ENCODE peak calls at places on chromosomes 13 and 19, in seven cellular contexts. J, P, Y, N, M, B and W are unnamed samples. For H3K4me1, the result is how much of the 10 kb centered on the place peaks cover.

GRCh38 chr13:105804561-105805190 is 730.8 kb downstream of the EFNB2 start:
- DNase-seq in J (no peak), P (no peak), Y (no peak), N (no peak), M (no peak), B (no peak), W (no peak)

GRCh38 chr19:18612051-18612771 is 459 bp upstream of the TMEM59L start:
- DNase-seq in J (no peak), P (peak), Y (peak), N (no peak), M (no peak), B (no peak), W (no peak)

GRCh38 chr13:85313761-85314503 is 485.3 kb downstream of the SLITRK6 start:
- DNase-seq in J (no peak), P (no peak), Y (no peak), N (no peak), M (no peak), B (peak), W (peak)

GRCh38 chr19:39411006-39411831 is 1.2 kb upstream of the PLEKHG2 start:
- DNase-seq in J (peak), P (no peak), Y (no peak), N (no peak), M (peak), B (no peak), W (no peak)

GRCh38 chr19:29576761-29577661 is 29.1 kb upstream of the POP4 start:
- DNase-seq in J (no peak), P (no peak), Y (no peak), N (no peak), M (no peak), B (no peak), W (no peak)

GRCh38 chr13:30618938-30619289 is 1.2 kb downstream of the USPL1 start:
- DNase-seq in J (no peak), P (no peak), Y (no peak), N (no peak), M (no peak), B (no peak), W (no peak)

GRCh38 chr19:1766800-1767352 is 13.6 kb downstream of the ONECUT3 start:
- DNase-seq in J (no peak), P (no peak), Y (no peak), N (no peak), M (no peak), B (no peak), W (no peak)

GRCh38 chr13:84606616-84607015 is 724.3 kb upstream of the SLITRK1 start:
- DNase-seq in J (no peak), P (no peak), Y (no peak), N (no peak), M (no peak), B (no peak), W (no peak)

GRCh38 chr19:28454083-28454482 is 758.9 kb downstream of the UQCRFS1 start:
- DNase-seq in J (no peak), P (no peak), Y (no peak), N (no peak), M (no peak), B (no peak), W (no peak)

GRCh38 chr13:106369858-106370257 is 165.6 kb downstream of the EFNB2 start:
- DNase-seq in J (no peak), P (peak), Y (no peak), N (no peak), M (no peak), B (no peak), W (no peak)

GRCh38 chr13:58960909-58961308 is 1202.8 kb downstream of the DIAPH3 start:
- DNase-seq in J (no peak), P (peak), Y (peak), N (no peak), M (no peak), B (no peak), W (no peak)

GRCh38 chr13:30362869-30363268 is 55.5 kb upstream of the KATNAL1 start:
- DNase-seq in J (no peak), P (no peak), Y (no peak), N (no peak), M (no peak), B (no peak), W (no peak)

GRCh38 chr13:43389573-43389972 is 366.2 kb downstream of the DNAJC15 start:
- DNase-seq in J (no peak), P (no peak), Y (no peak), N (no peak), M (no peak), B (no peak), W (no peak)

GRCh38 chr19:18745931-18746330 is 45.2 kb downstream of the COMP start:
- DNase-seq in J (no peak), P (no peak), Y (no peak), N (no peak), M (no peak), B (no peak), W (no peak)

GRCh38 chr13:30819136-30819875 is 84.0 kb downstream of the ALOX5AP start:
- DNase-seq in J (no peak), P (no peak), Y (no peak), N (no peak), M (peak), B (no peak), W (no peak)

GRCh38 chr19:41351339-41352245 is 2.1 kb downstream of the TGFB1 start:
- DNase-seq in J (peak), P (peak), Y (peak), N (peak), M (peak), B (no peak), W (peak)

GRCh38 chr19:18109363-18109730 is 11.8 kb downstream of the MAST3 start:
- DNase-seq in J (peak), P (no peak), Y (no peak), N (no peak), M (no peak), B (no peak), W (no peak)

GRCh38 chr19:48308695-48309586 is 16.4 kb upstream of the EMP3 start:
- DNase-seq in J (no peak), P (peak), Y (peak), N (no peak), M (no peak), B (no peak), W (peak)

GRCh38 chr19:38682872-38683392 is 35.5 kb downstream of the ACTN4 start:
- DNase-seq in J (no peak), P (no peak), Y (no peak), N (no peak), M (no peak), B (no peak), W (no peak)

GRCh38 chr13:33867472-33867871 is 49.5 kb downstream of the RFC3 start:
- DNase-seq in J (no peak), P (no peak), Y (no peak), N (no peak), M (no peak), B (no peak), W (no peak)

GRCh38 chr19:56341948-56342347 is 27.3 kb upstream of the ZSCAN5A start:
- DNase-seq in J (no peak), P (peak), Y (peak), N (no peak), M (no peak), B (no peak), W (no peak)

GRCh38 chr19:41350735-41351338 is 2.9 kb downstream of the TGFB1 start:
- DNase-seq in J (no peak), P (no peak), Y (peak), N (no peak), M (no peak), B (no peak), W (no peak)

GRCh38 chr13:47175172-47175806 is 278.4 kb upstream of the HTR2A start:
- DNase-seq in J (no peak), P (no peak), Y (no peak), N (no peak), M (no peak), B (no peak), W (no peak)

GRCh38 chr13:110874508-110874960 is 40.3 kb downstream of the ANKRD10 start:
- DNase-seq in J (peak), P (peak), Y (peak), N (peak), M (peak), B (no peak), W (peak)

GRCh38 chr19:18895828-18896341 is at the start of gene CERS1:
- DNase-seq in J (no peak), P (peak), Y (peak), N (no peak), M (no peak), B (no peak), W (peak)

GRCh38 chr19:7421941-7422744 is 66.7 kb downstream of the PEX11G start:
- DNase-seq in J (no peak), P (no peak), Y (no peak), N (no peak), M (no peak), B (no peak), W (no peak)

GRCh38 chr19:2982556-2982955 is 5.2 kb downstream of the TLE6 start:
- DNase-seq in J (no peak), P (no peak), Y (no peak), N (no peak), M (no peak), B (no peak), W (no peak)

GRCh38 chr19:41928221-41928683 is at the start of gene ERFL:
- DNase-seq in J (peak), P (peak), Y (peak), N (no peak), M (no peak), B (no peak), W (no peak)

GRCh38 chr13:48579167-48579918 is 46.5 kb upstream of the RCBTB2 start:
- DNase-seq in J (peak), P (no peak), Y (no peak), N (no peak), M (no peak), B (no peak), W (no peak)
- H3K4me1 ChIP-seq in J (under half), P (under half), Y (under half), N (half or more), M (under half), B (under half), W (under half)

GRCh38 chr13:23323946-23324709 is 109.4 kb downstream of the SACS start:
- DNase-seq in J (no peak), P (peak), Y (peak), N (no peak), M (no peak), B (no peak), W (no peak)
- TF ChIP-seq CTCF in J (no peak), P (no peak), Y (no peak), N (no peak), M (no peak), B (no peak), W (no peak)

DNA sequence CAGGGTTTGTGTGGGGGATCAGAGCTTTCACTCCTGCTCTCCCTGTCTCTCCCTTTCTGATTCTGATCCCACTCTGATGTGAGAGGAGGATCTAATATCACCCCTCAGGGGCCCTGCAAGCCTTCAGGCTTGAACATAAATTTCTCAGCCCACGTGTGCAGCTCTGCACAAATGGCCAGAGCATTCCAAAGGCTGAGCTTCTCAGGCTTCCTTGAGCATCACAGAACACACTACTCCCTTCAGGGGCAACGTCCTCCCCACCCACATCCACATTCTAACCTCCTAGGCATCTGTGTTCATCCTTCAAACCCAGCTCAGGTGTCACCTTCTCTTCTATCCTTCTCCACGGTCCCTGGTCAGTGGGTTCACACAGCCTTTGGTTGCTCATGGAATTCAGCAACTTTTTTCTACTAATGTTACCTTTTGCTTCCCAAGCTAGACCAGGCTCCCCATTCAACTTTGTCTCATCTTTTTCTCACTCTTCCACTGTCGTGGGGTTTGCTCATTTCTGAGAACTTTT is 24.4 kb upstream of the DOCK9 start:
- DNase-seq in J (no peak), P (no peak), Y (no peak), N (no peak), M (no peak), B (no peak), W (no peak)
- H3K4me1 ChIP-seq in J (under half), P (under half), Y (under half), N (under half), M (under half), B (under half), W (under half)

GRCh38 chr13:73722120-73722519 is 412.1 kb downstream of the KLF12 start:
- DNase-seq in J (no peak), P (no peak), Y (peak), N (no peak), M (no peak), B (no peak), W (no peak)
- TF ChIP-seq CTCF in J (no peak), P (peak), Y (peak), N (peak), M (no peak), B (peak), W (peak)

GRCh38 chr19:16591803-16592556 is 19.8 kb upstream of the SLC35E1 start:
- DNase-seq in J (no peak), P (no peak), Y (peak), N (no peak), M (no peak), B (no peak), W (no peak)
- H3K4me1 ChIP-seq in J (under half), P (under half), Y (under half), N (half or more), M (under half), B (under half), W (under half)

GRCh38 chr13:46071590-46072249 is 19.2 kb upstream of the ZC3H13 start:
- DNase-seq in J (no peak), P (no peak), Y (peak), N (no peak), M (no peak), B (no peak), W (no peak)
- TF ChIP-seq CTCF in J (no peak), P (peak), Y (peak), N (no peak), M (no peak), B (no peak), W (peak)

GRCh38 chr13:21013682-21014038 is 47.7 kb downstream of the LATS2 start:
- DNase-seq in J (no peak), P (no peak), Y (no peak), N (no peak), M (no peak), B (no peak), W (no peak)

GRCh38 chr13:21012841-21013681 is 48.3 kb downstream of the LATS2 start:
- DNase-seq in J (no peak), P (no peak), Y (no peak), N (no peak), M (no peak), B (no peak), W (no peak)

GRCh38 chr13:21012211-21012610 is 49.2 kb downstream of the LATS2 start:
- DNase-seq in J (no peak), P (no peak), Y (no peak), N (no peak), M (no peak), B (no peak), W (no peak)

GRCh38 chr13:21010621-21011020 is 50.8 kb downstream of the LATS2 start:
- DNase-seq in J (no peak), P (no peak), Y (peak), N (no peak), M (no peak), B (no peak), W (no peak)

GRCh38 chr13:21011378-21011777 is 50.0 kb downstream of the LATS2 start:
- DNase-seq in J (no peak), P (no peak), Y (no peak), N (no peak), M (no peak), B (no peak), W (no peak)
- H3K4me1 ChIP-seq in J (under half), P (under half), Y (under half), N (half or more), M (under half), B (under half), W (under half)

GRCh38 chr13:113500530-113501265 is 10.2 kb upstream of the DCUN1D2 start:
- DNase-seq in J (no peak), P (no peak), Y (no peak), N (peak), M (no peak), B (no peak), W (no peak)
- TF ChIP-seq CTCF in J (no peak), P (no peak), Y (no peak), N (no peak), M (no peak), B (no peak), W (no peak)

DNA sequence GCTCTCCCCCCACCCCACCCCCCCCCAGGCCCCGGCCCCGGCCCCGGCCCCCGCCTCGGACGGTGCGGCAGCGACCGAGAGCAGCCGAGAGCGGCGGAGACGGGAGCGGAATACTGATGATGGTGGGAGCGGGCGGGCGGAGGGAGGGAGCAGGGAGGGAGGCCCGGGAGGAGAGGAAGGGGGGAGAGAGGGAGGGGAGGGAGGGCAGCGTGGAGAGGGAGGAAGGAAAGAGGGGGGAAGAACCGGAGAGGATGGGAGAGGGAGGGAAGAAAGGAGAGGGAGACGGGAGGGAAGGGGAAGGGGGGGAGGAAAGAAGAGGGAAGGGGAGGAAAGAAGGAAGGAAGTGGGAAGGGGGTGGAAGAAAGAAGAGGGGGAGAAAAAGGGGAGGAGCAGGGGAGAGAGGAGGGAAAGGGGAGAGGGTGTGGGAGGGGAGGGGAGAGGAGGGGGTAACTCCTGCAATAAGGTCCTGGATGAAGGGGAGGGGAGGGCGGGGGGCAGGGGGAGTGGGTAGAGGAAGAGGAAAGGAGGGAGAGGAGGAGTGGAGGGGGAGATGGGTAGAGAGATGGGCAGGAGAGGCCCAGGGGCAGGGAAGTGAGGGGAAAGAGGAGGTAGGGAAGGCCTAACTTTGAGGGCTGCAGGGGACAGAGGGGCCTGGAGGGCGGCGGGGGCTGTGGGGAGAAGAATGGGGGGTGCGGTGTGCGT is at the start of gene LRRC4B:
- DNase-seq in J (no peak), P (peak), Y (peak), N (no peak), M (no peak), B (no peak), W (no peak)
- H3K4me1 ChIP-seq in J (under half), P (under half), Y (under half), N (under half), M (under half), B (under half), W (under half)

DNA sequence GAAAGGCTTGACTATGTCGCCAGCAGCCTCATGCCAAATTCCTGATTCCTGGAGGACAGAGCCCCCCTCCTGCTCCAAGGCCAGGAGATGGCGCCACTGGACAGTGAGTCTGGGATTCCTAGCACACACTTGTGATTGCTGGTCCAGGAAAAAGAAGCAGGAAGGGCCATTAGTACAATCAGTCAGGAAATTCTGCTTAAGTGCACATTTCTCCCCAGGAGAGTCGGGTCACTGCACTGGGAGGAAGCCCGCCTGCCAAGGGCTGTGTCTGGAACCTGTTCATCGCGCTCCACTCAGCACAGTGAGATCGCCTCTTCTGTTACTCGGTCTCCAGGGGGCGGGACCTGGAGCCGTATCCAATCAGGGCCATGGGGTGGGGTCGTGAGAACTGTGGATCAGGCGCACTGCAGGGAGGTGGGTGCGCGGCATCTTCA is 65.1 kb downstream of the ZNF823 start:
- DNase-seq in J (peak), P (peak), Y (peak), N (peak), M (peak), B (no peak), W (peak)
- TF ChIP-seq CTCF in J (peak), P (peak), Y (peak), N (peak), M (peak), B (no peak), W (peak)